ENCODE peak calls at places on chromosomes 11 and 22, in eight cellular contexts. U is AG10803, S is fibroblast of pulmonary artery, J is skeletal muscle cell, C is SJSA1, Z is dorsolateral prefrontal cortex, L is IMR-90, E is adipocyte. Q is an unnamed sample.

GRCh38 chr11:134592391-134592990 is 180.4 kb upstream of the B3GAT1 start:
- DNase-seq in U (no peak), S (peak; percentile 0), J (no peak), C (peak; percentile 2), Z (no peak), L (no peak), E (no peak), Q (no peak)

GRCh38 chr11:128367573-128367972 is 219.8 kb downstream of the ETS1 start:
- DNase-seq in U (no peak), S (no peak), J (no peak), C (no peak), Z (no peak), L (no peak), E (no peak), Q (no peak)

GRCh38 chr22:42994917-42995562 is 19.9 kb downstream of the PACSIN2 start:
- DNase-seq in U (peak; percentile 93), S (peak; percentile 96), J (peak; percentile 86), C (peak; percentile 87), Z (no peak), L (peak; percentile 94), E (peak; percentile 94), Q (peak; percentile 93)

GRCh38 chr22:24157783-24158170 is 23.5 kb upstream of the SUSD2 start:
- DNase-seq in U (no peak), S (no peak), J (no peak), C (no peak), Z (peak; percentile 80), L (no peak), E (peak; percentile 69), Q (no peak)

GRCh38 chr11:130157111-130157510 is 2.5 kb upstream of the ST14 start:
- DNase-seq in U (no peak), S (peak; percentile 81), J (no peak), C (no peak), Z (no peak), L (no peak), E (no peak), Q (no peak)

GRCh38 chr22:43424865-43425630 is 13.2 kb downstream of the MPPED1 start:
- DNase-seq in U (no peak), S (no peak), J (no peak), C (no peak), Z (no peak), L (no peak), E (no peak), Q (no peak)

GRCh38 chr11:121058941-121059340 is 35.0 kb downstream of the TBCEL start:
- DNase-seq in U (no peak), S (no peak), J (no peak), C (no peak), Z (no peak), L (no peak), E (no peak), Q (no peak)

GRCh38 chr22:43467571-43467970 is 55.8 kb downstream of the MPPED1 start:
- DNase-seq in U (no peak), S (no peak), J (no peak), C (no peak), Z (no peak), L (no peak), E (no peak), Q (no peak)

GRCh38 chr11:9280655-9281301 is 15.6 kb upstream of the DENND5A start:
- DNase-seq in U (peak; percentile 58), S (peak; percentile 64), J (peak; percentile 59), C (peak; percentile 26), Z (no peak), L (peak; percentile 81), E (peak; percentile 50), Q (peak; percentile 37)

GRCh38 chr11:58525037-58525614 is 17.2 kb upstream of the OR5B21 start:
- DNase-seq in U (no peak), S (peak; percentile 17), J (no peak), C (no peak), Z (no peak), L (no peak), E (no peak), Q (no peak)

GRCh38 chr22:20101638-20102037 is 14.3 kb upstream of the RANBP1 start:
- DNase-seq in U (no peak), S (no peak), J (no peak), C (no peak), Z (no peak), L (no peak), E (no peak), Q (no peak)

GRCh38 chr11:133072366-133072765 is 459.9 kb downstream of the OPCML start:
- DNase-seq in U (no peak), S (no peak), J (no peak), C (no peak), Z (no peak), L (no peak), E (no peak), Q (no peak)

GRCh38 chr11:83008581-83008923 is 63.1 kb downstream of the RAB30 start:
- DNase-seq in U (peak; percentile 57), S (peak; percentile 25), J (peak; percentile 36), C (no peak), Z (no peak), L (peak; percentile 70), E (no peak), Q (peak; percentile 75)

DNA sequence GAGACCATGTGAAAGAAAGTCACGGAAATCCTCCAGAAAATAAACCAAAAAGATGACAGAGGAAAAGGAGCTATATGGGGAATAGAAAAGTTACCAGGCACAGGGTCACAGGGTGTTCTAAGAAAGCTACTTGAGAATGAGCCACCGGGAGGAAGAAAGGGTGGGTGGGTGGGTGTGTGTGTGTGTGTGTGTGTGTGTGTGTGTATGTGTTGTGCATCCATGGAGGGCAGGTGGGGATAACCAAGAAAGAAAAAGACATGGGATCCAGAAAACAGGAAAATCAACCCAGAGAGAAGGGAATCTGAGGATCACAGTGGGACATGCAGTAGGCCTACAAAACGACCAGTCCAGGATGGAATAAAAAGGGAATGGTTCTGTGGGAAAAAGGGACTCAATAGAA is 3.7 kb downstream of the APOL2 start:
- DNase-seq in U (no peak), S (no peak), J (no peak), C (no peak), Z (no peak), L (no peak), E (no peak), Q (no peak)
- H3K4me3 ChIP-seq in U (no peak overlapping the region), S (no peak overlapping the region), J (no peak overlapping the region), C (no peak overlapping the region), Z (no peak overlapping the region), L (no peak overlapping the region), E (peak overlapping the region; percentile 89), Q (no peak overlapping the region)

GRCh38 chr11:36693139-36693845 is 95.3 kb upstream of the RAG2 start:
- DNase-seq in U (no peak), S (no peak), J (no peak), C (no peak), Z (no peak), L (no peak), E (no peak), Q (no peak)
- H3K4me3 ChIP-seq in U (no peak overlapping the region), S (no peak overlapping the region), J (no peak overlapping the region), C (no peak overlapping the region), Z (no peak overlapping the region), L (no peak overlapping the region), E (no peak overlapping the region), Q (no peak overlapping the region)

DNA sequence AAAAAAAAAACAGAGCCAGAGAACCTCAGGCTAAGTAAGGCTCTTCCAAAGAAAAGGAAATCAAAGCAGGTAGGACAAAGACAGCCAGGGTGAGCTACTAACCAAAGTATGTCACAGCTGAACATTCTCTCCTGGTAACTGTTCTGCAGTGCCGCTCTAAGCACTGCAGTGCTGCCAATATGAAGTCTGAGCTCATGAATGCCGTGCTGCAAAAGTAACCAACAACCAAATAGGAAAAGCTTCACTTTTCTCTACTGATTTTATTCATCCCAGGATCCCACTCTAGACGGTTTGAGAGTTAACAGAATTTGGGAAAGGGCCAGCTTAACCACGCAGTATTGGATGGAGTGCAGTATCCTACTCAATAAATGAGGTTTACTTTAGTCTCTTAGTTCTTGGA is 3.5 kb downstream of the SIK3 start:
- DNase-seq in U (peak; percentile 56), S (peak; percentile 49), J (no peak), C (no peak), Z (no peak), L (peak; percentile 56), E (peak; percentile 36), Q (peak; percentile 68)
- H3K4me3 ChIP-seq in U (no peak overlapping the region), S (no peak overlapping the region), J (no peak overlapping the region), C (no peak overlapping the region), Z (peak overlapping the region; percentile 97), L (no peak overlapping the region), E (peak overlapping the region; percentile 98), Q (no peak overlapping the region)

DNA sequence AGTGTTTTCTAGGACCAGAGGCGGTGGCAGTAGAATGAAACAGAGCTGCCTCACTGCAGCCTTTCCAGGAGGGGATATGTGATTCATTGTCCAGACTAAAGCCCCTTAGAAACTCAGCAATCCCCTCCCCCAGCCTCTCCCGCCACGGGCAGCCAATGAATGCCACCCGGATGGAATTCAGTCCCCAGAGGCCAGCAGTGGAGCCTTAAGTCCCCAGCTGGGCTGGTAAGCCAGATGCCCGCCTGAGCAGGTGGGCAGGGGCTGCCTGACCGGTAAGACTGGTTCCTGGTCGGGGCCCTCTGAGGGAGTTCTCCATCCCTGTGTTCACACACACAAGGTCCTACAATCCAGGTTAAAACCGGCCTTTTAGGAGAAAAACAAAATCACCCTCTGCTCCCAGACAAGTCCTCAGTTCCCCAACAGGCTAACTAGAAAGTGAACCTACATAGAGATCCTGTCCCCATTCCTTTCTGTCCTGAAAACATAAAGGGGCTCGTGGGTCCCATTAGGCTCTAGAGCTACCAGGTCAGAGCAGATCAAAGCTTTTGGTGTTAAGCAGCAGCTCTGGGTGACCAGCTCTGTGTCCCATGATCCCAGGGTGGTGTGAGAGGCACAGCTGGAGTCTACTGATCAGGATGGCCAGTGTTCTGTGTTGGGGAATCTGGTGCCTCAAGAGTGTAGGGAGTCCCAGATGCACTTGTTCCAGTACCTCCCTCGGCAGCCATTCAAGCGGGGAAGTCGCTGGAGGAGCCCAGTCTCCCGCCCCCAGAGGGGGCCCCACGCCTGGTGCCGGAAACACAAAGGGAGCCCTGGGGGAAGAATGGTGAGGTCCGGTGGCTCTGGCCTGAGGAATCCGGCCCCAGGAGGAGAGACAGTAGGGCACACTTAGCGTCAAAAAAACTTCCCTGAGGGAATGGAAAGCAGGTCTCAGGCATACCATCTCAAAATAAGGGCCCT is 2.6 kb downstream of the PATZ1 start:
- DNase-seq in U (peak; percentile 22), S (peak; percentile 34), J (no peak), C (peak; percentile 16), Z (peak; percentile 56), L (peak; percentile 26), E (peak; percentile 79), Q (no peak)
- H3K4me3 ChIP-seq in U (no peak overlapping the region), S (peak overlapping the region; percentile 28), J (peak overlapping the region; percentile 19), C (no peak overlapping the region), Z (peak overlapping the region; percentile 86), L (peak overlapping the region; percentile 4), E (no peak overlapping the region), Q (peak overlapping the region; percentile 27)

Q was measured in foreskin fibroblast.